ENCODE peak calls at places on chromosome 7, in six cellular contexts. C, U, W, V, D and R are unnamed samples.

GRCh38 chr7:123770378-123770777 is 21.6 kb upstream of the WASL start:
- DNase-seq in C (no peak), U (no peak), W (peak), V (no peak), D (no peak), R (peak)

GRCh38 chr7:16071246-16071857 is 350.0 kb downstream of the CRPPA start:
- DNase-seq in C (peak), U (peak), W (peak), V (no peak), D (no peak), R (peak)

GRCh38 chr7:64266341-64266919 is 38.2 kb downstream of the ZNF679 start:
- DNase-seq in C (no peak), U (no peak), W (no peak), V (no peak), D (no peak), R (no peak)

GRCh38 chr7:45911311-45911710 is 9.8 kb downstream of the IGFBP3 start:
- DNase-seq in C (no peak), U (no peak), W (no peak), V (no peak), D (no peak), R (no peak)

GRCh38 chr7:12685550-12685949 is 1.9 kb upstream of the ARL4A start:
- DNase-seq in C (no peak), U (peak), W (peak), V (no peak), D (peak), R (peak)

GRCh38 chr7:3260425-3260762 is 40.7 kb upstream of the SDK1 start:
- DNase-seq in C (no peak), U (no peak), W (peak), V (no peak), D (peak), R (peak)

GRCh38 chr7:71739520-71740195 is 607.7 kb downstream of the GALNT17 start:
- DNase-seq in C (no peak), U (no peak), W (no peak), V (no peak), D (no peak), R (no peak)

GRCh38 chr7:91265693-91266066 is 1.4 kb downstream of the FZD1 start:
- DNase-seq in C (no peak), U (no peak), W (peak), V (peak), D (no peak), R (no peak)

GRCh38 chr7:80902716-80903308 is 16.0 kb downstream of the SEMA3C start:
- DNase-seq in C (no peak), U (no peak), W (no peak), V (no peak), D (no peak), R (no peak)

GRCh38 chr7:2814682-2815522 is 29.2 kb downstream of the GNA12 start:
- DNase-seq in C (no peak), U (no peak), W (no peak), V (no peak), D (no peak), R (no peak)

GRCh38 chr7:101087334-101088068 is 2.2 kb downstream of the TRIM56 start:
- DNase-seq in C (no peak), U (no peak), W (no peak), V (no peak), D (no peak), R (no peak)
- H3K4me3 ChIP-seq in C (no peak), U (no peak), W (no peak), V (no peak), D (no peak), R (no peak)

DNA sequence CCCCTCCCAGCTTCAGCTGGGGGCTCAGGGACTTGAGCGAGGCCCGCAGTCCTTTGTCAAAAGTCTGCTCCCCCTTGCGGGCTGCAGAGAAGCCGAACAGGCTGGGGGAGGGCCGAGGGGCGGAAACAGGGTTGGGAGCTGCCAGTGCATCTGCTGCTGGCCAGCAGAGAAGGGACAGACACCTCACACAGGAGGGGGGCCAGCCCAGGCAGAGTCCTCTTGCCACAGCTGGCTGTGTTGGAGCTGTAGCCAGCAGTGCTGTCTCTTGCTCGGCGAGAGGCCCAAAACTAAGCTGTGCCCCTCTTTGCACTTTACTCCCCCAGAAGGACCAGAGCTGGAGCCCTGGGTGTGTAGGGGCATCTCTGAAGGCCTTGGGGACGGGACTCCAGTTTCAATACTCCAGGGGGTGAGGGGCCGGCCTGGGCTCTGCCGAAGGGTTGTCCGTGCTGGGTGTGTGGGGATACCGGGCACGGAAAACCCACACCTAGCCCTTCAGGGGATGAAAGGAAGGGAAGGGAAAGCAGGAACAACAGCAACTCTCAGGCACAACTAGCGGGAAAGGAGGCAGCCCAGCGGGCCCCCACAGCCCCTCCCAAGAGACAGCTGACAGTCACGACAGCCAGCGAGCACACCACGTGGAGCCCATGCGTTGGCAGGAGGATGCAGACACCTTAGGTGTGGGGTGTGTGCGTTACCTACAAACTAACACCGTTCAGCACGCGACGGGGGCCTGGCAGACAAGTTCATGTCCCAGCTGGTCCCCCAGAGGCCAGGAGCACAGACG is 17.8 kb downstream of the YKT6 start:
- DNase-seq in C (no peak), U (no peak), W (no peak), V (peak), D (no peak), R (peak)
- H3K4me3 ChIP-seq in C (no peak), U (no peak), W (no peak), V (no peak), D (no peak), R (no peak)

DNA sequence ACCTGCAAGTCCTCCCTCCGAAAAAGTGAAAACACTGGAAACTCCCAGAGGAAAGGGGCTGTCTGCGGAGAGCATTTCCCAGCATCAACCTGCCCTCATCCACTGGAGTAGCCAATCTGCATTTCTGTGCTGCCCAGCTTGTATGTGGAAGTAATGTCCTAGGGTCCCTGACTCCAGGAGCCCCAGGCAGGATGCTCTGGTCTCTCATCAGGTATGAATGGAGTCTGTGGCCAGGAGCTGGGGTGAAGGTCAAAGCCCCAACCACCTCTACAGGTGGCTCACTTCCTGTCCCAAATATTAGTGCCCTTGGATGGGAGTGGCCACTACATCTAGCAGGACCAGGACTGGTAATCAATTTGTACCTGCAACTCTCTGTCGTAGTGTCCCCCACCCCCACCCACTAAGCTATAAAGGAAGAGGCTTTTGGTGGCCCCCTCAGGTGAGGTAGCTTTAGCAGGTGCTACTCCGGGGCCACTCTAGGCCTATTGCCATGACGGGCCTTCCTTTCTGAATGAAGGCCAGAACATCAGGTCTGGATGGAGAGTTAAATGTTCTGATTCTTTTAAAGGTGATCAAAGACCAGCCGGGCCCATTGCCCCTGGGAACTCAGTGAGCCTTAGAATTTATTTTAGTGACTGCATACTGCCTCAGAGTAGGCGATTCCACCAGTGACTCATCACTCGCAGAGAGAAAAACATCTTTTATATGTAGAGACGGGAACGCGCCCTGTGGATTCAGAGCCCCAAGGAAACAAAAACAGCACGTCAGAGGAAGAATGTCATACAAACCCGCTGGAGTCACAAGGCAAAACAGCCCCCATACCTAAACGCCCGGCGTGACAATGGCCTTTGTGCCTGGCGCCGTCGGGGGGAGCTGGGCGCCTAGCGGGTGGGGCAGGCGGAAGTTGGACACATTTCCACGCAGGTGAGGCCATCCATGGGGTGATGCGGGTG is 13.0 kb downstream of the EN2 start:
- DNase-seq in C (no peak), U (no peak), W (no peak), V (peak), D (no peak), R (no peak)
- H3K4me3 ChIP-seq in C (no peak), U (no peak), W (no peak), V (no peak), D (no peak), R (no peak)

DNA sequence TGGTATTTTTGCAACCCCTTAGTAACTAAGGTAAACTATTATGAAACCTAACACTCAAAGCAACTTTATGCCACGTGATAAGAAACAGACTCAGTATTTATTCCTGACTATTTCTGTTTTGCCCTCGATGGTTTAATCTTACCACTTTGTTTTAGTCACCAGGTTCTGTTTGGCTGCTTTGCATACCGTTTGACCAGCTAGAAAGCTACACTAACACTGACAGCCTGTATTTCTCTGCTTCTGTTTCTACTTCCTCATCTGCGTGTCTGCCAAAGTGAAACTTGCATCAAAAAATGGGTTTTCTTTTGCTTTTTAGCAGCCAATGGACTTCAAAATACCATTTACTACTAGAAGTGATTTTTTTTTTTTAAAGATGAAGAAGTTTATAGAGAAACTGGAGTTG is 802.5 kb downstream of the GRM8 start:
- DNase-seq in C (no peak), U (no peak), W (no peak), V (no peak), D (no peak), R (no peak)
- H3K4me3 ChIP-seq in C (no peak), U (no peak), W (no peak), V (no peak), D (no peak), R (no peak)

GRCh38 chr7:140888087-140888486 is 36.6 kb downstream of the BRAF start:
- DNase-seq in C (no peak), U (no peak), W (peak), V (no peak), D (no peak), R (no peak)

GRCh38 chr7:140889150-140889549 is 35.6 kb downstream of the BRAF start:
- DNase-seq in C (no peak), U (no peak), W (no peak), V (no peak), D (no peak), R (no peak)

GRCh38 chr7:140883378-140883777 is 41.4 kb downstream of the BRAF start:
- DNase-seq in C (no peak), U (no peak), W (no peak), V (no peak), D (no peak), R (no peak)

GRCh38 chr7:140889645-140890044 is 35.1 kb downstream of the BRAF start:
- DNase-seq in C (no peak), U (no peak), W (no peak), V (no peak), D (no peak), R (no peak)

DNA sequence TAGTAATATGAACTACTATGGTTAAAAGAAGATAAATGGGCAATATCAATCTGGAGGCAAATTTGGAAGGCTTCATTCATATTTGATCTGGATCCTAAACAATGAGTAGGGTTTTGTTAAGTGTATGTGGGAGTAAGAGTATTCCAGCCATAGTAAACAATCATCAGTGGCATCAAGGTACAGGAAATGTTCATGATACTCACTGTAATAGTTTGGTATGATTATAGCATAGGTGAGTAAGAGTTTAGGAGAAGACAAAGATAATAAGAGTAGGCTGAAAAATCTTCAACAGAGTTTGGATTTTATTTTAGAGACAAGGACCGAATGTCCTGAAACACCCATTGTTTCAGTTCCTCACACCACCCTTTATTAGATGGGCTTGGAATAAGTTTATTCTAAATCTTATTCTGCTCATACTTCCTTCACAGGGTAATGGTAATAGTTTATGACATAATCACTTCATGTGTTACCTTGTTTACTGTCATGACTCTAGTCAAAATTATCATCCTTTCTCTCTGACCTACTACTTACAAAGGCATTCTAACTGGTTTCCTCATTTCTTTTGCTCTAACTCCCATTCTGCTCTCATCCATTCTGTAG is 38.9 kb downstream of the BRAF start:
- DNase-seq in C (no peak), U (no peak), W (no peak), V (no peak), D (no peak), R (no peak)
- H3K4me3 ChIP-seq in C (no peak), U (no peak), W (no peak), V (no peak), D (no peak), R (no peak)

GRCh38 chr7:49812534-49812933 is 39.1 kb downstream of the VWC2 start:
- DNase-seq in C (no peak), U (no peak), W (no peak), V (no peak), D (no peak), R (no peak)

GRCh38 chr7:49822862-49823261 is 49.4 kb downstream of the VWC2 start:
- DNase-seq in C (no peak), U (no peak), W (no peak), V (no peak), D (no peak), R (peak)

GRCh38 chr7:49817251-49817650 is 43.8 kb downstream of the VWC2 start:
- DNase-seq in C (no peak), U (no peak), W (no peak), V (no peak), D (no peak), R (no peak)
- H3K4me3 ChIP-seq in C (no peak), U (no peak), W (no peak), V (no peak), D (no peak), R (no peak)

DNA sequence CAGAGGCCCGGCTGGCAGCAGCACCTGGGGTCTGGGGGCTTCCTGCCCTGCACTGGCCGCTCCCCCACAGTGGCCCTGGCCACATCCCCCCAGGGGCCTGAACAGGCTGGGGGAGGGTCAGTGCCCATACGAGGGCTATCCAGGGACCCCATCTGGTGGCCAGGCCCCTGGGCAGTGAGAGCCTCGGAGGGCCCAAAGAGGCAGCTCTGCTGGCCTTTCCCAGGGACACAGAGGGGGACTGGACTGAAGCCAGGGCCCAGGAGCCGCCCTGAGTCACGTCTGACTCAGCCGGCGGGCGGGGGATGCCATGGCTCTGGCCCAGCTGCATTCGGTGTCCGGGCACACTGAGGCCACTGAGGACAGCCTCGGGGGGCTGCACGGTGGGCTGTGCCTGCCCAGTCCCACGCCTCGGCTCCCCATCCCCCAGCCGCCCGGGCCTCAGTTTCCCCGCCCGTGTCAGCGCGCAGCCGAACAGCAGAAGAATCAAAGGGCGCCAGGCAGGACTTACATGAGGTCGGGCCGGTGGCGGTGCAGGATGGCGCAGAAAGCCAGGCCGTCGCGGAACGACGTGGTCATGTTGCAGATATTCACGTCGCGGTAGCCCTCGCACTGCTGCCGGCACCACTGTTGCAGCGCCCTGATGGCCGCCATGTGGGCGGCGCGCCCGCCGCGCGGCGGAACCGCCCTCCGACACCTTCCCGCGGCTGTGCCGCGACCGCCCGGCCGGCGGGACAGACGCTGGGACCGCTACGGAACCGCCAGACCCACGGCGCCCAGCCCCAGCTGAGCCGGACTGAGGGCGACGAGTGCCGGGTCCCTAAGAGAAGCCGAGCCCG is at the start of gene MICALL2:
- DNase-seq in C (peak), U (no peak), W (peak), V (peak), D (peak), R (peak)
- H3K4me3 ChIP-seq in C (peak), U (peak), W (peak), V (peak), D (peak), R (peak)

GRCh38 chr7:149459201-149459539 is 1.7 kb downstream of the ZNF777 start:
- DNase-seq in C (no peak), U (no peak), W (no peak), V (no peak), D (no peak), R (no peak)
- H3K4me3 ChIP-seq in C (peak), U (no peak), W (peak), V (peak), D (peak), R (peak)